ENCODE peak calls at places on chromosome 9, in eight cellular contexts. W is stomach, H is GM13977, T is C1 segment of cervical spinal cord, V is tibial artery, F is Right ventricle myocardium superior, D is amygdala, X is AG10803. P is an unnamed sample.
A peak's percentile ranks its signal among the peaks of the same experiment; 100 is the strongest.

GRCh38 chr9:114082017-114082735 is 4.1 kb upstream of the AMBP start:
- DNase-seq in T (peak; percentile 69), W (peak; percentile 94), D (peak; percentile 55), X (peak; percentile 82), H (peak; percentile 88), F (peak; percentile 86), V (peak; percentile 90), P (peak; percentile 93)

GRCh38 chr9:36136894-36137391 is 410 bp downstream of the GLIPR2 start:
- DNase-seq in D (no peak), V (no peak), H (no peak), F (no peak), T (no peak), W (no peak), X (no peak), P (no peak)

GRCh38 chr9:21688108-21689102 is 114.0 kb upstream of the MTAP start:
- DNase-seq in H (no peak), D (no peak), V (no peak), X (peak; percentile 98), T (no peak), W (peak; percentile 47), F (peak; percentile 45), P (peak; percentile 64)

GRCh38 chr9:134678671-134679443 is 37.3 kb downstream of the COL5A1 start:
- DNase-seq in X (no peak), H (no peak), W (no peak), D (no peak), F (peak; percentile 27), T (no peak), V (no peak), P (no peak)

GRCh38 chr9:92650839-92651621 is 18.9 kb downstream of the IPPK start:
- DNase-seq in H (no peak), W (no peak), X (peak; percentile 82), T (no peak), V (peak; percentile 47), D (no peak), F (peak; percentile 83), P (peak; percentile 80)

GRCh38 chr9:127451681-127452480 is 571 bp downstream of the LRSAM1 start:
- DNase-seq in W (peak; percentile 44), T (no peak), V (no peak), H (peak; percentile 67), F (peak; percentile 59), X (no peak), D (no peak), P (peak; percentile 79)

GRCh38 chr9:33272061-33272460 is 7.2 kb downstream of the CHMP5 start:
- DNase-seq in V (no peak), T (no peak), X (no peak), F (no peak), W (no peak), D (no peak), H (no peak), P (no peak)

GRCh38 chr9:25654417-25654816 is 23.8 kb downstream of the TUSC1 start:
- DNase-seq in H (no peak), W (no peak), X (no peak), D (no peak), V (no peak), F (no peak), T (no peak), P (no peak)

GRCh38 chr9:88387035-88387732 is 1.1 kb upstream of the SPIN1 start:
- DNase-seq in X (peak; percentile 51), V (peak; percentile 62), F (no peak), T (peak; percentile 49), W (peak; percentile 34), H (peak; percentile 17), D (no peak), P (no peak)

GRCh38 chr9:90921104-90921503 is 119.5 kb downstream of the SYK start:
- DNase-seq in H (no peak), X (peak; percentile 29), D (no peak), V (peak; percentile 87), F (peak; percentile 91), T (peak; percentile 59), W (peak; percentile 76), P (no peak)

GRCh38 chr9:86252870-86253269 is 6.6 kb downstream of the C9orf153 start:
- DNase-seq in F (no peak), V (no peak), H (no peak), D (no peak), W (no peak), T (no peak), X (no peak), P (no peak)

GRCh38 chr9:114244570-114244969 is 78.3 kb upstream of the ORM1 start:
- DNase-seq in W (no peak), D (no peak), X (no peak), T (no peak), F (no peak), H (no peak), V (no peak), P (no peak)

GRCh38 chr9:107905313-107906027 is 415.9 kb upstream of the KLF4 start:
- DNase-seq in X (peak; percentile 27), D (no peak), V (no peak), W (no peak), F (no peak), H (no peak), T (no peak), P (no peak)

GRCh38 chr9:17556935-17557334 is 21.9 kb upstream of the SH3GL2 start:
- DNase-seq in T (no peak), X (no peak), F (no peak), H (no peak), W (no peak), V (no peak), D (no peak), P (no peak)

GRCh38 chr9:129511320-129511900 is 109.5 kb downstream of the C9orf50 start:
- DNase-seq in T (no peak), X (no peak), F (no peak), V (no peak), H (no peak), D (no peak), W (no peak), P (no peak)

GRCh38 chr9:133609311-133610098 is at the start of gene FAM163B:
- DNase-seq in W (no peak), D (no peak), H (no peak), V (no peak), X (peak; percentile 5), T (peak; percentile 14), F (no peak), P (no peak)

GRCh38 chr9:2125909-2126308 is 110.8 kb downstream of the SMARCA2 start:
- DNase-seq in H (peak; percentile 21), X (no peak), T (no peak), D (no peak), V (no peak), W (no peak), F (no peak), P (no peak)

GRCh38 chr9:124707667-124708066 is 63.4 kb downstream of the NR6A1 start:
- DNase-seq in V (no peak), X (no peak), F (no peak), D (no peak), H (no peak), W (no peak), T (no peak), P (no peak)

GRCh38 chr9:133103183-133103986 is 17.7 kb downstream of the RALGDS start:
- DNase-seq in H (peak; percentile 77), V (peak; percentile 57), W (peak; percentile 78), X (peak; percentile 30), T (peak; percentile 64), D (peak; percentile 41), F (peak; percentile 82), P (peak; percentile 80)

GRCh38 chr9:127067603-127068220 is 54.7 kb downstream of the ANGPTL2 start:
- DNase-seq in X (no peak), H (no peak), V (no peak), W (peak; percentile 35), T (no peak), D (no peak), F (no peak), P (no peak)

GRCh38 chr9:132055756-132056155 is 23.9 kb downstream of the MED27 start:
- DNase-seq in D (no peak), T (no peak), W (no peak), V (no peak), F (no peak), H (no peak), X (no peak), P (no peak)

GRCh38 chr9:99222416-99223280 is 566 bp downstream of the SEC61B start:
- DNase-seq in F (no peak), T (no peak), X (peak; percentile 21), W (no peak), H (no peak), V (no peak), D (no peak), P (no peak)

GRCh38 chr9:120435066-120435465 is 144.9 kb downstream of the CDK5RAP2 start:
- DNase-seq in V (no peak), H (no peak), F (no peak), W (no peak), D (no peak), T (no peak), X (peak; percentile 34), P (no peak)

GRCh38 chr9:29176786-29177185 is 1603.5 kb upstream of the C9orf72 start:
- DNase-seq in F (no peak), X (no peak), T (no peak), V (no peak), W (no peak), H (no peak), D (no peak), P (no peak)